ENCODE peak calls at places on chromosomes 12 and 14, in seven cellular contexts. One of them, this sample, is unnamed.

GRCh38 chr12:68960162-68960501 is 27.2 kb upstream of the CPM start:
- DNase-seq in aorta: no peak
- DNase-seq in IMR-90: peak; percentile 86
- DNase-seq in pancreas: no peak
- DNase-seq in heart right ventricle: no peak
- DNase-seq in cardiac muscle cell: peak; percentile 69
- DNase-seq in breast epithelium: no peak
- DNase-seq in this sample: no peak

GRCh38 chr12:60437297-60437696 is 841.5 kb downstream of the SLC16A7 start:
- DNase-seq in heart right ventricle: no peak
- DNase-seq in aorta: no peak
- DNase-seq in IMR-90: no peak
- DNase-seq in cardiac muscle cell: no peak
- DNase-seq in breast epithelium: no peak
- DNase-seq in pancreas: no peak
- DNase-seq in this sample: no peak

GRCh38 chr14:92143962-92144361 is 22.2 kb downstream of the CPSF2 start:
- DNase-seq in cardiac muscle cell: no peak
- DNase-seq in IMR-90: no peak
- DNase-seq in aorta: no peak
- DNase-seq in heart right ventricle: no peak
- DNase-seq in pancreas: no peak
- DNase-seq in breast epithelium: no peak
- DNase-seq in this sample: no peak

GRCh38 chr12:22935501-22935900 is 310.5 kb downstream of the ETNK1 start:
- DNase-seq in heart right ventricle: no peak
- DNase-seq in pancreas: no peak
- DNase-seq in aorta: no peak
- DNase-seq in cardiac muscle cell: no peak
- DNase-seq in breast epithelium: no peak
- DNase-seq in IMR-90: no peak
- DNase-seq in this sample: no peak

GRCh38 chr12:127729381-127729780 is 537.6 kb upstream of the TMEM132C start:
- DNase-seq in aorta: no peak
- DNase-seq in pancreas: no peak
- DNase-seq in IMR-90: no peak
- DNase-seq in heart right ventricle: no peak
- DNase-seq in breast epithelium: no peak
- DNase-seq in cardiac muscle cell: no peak
- DNase-seq in this sample: no peak

GRCh38 chr14:61581340-61581739 is 114.0 kb upstream of the HIF1A start:
- DNase-seq in cardiac muscle cell: no peak
- DNase-seq in pancreas: no peak
- DNase-seq in breast epithelium: no peak
- DNase-seq in heart right ventricle: no peak
- DNase-seq in aorta: no peak
- DNase-seq in IMR-90: no peak
- DNase-seq in this sample: no peak

GRCh38 chr12:99712281-99712680 is 64.7 kb downstream of the GARIN6 start:
- DNase-seq in IMR-90: no peak
- DNase-seq in breast epithelium: no peak
- DNase-seq in pancreas: no peak
- DNase-seq in aorta: no peak
- DNase-seq in heart right ventricle: no peak
- DNase-seq in cardiac muscle cell: no peak
- DNase-seq in this sample: no peak

GRCh38 chr12:112236786-112237185 is 111.4 kb downstream of the TRAFD1 start:
- DNase-seq in pancreas: no peak
- DNase-seq in heart right ventricle: no peak
- DNase-seq in cardiac muscle cell: no peak
- DNase-seq in IMR-90: no peak
- DNase-seq in aorta: no peak
- DNase-seq in breast epithelium: no peak
- DNase-seq in this sample: no peak

GRCh38 chr12:49777341-49777740 is 36.0 kb downstream of the TMBIM6 start:
- DNase-seq in IMR-90: no peak
- DNase-seq in breast epithelium: no peak
- DNase-seq in cardiac muscle cell: no peak
- DNase-seq in pancreas: no peak
- DNase-seq in aorta: no peak
- DNase-seq in heart right ventricle: no peak
- DNase-seq in this sample: no peak

GRCh38 chr12:76785407-76785806 is 21.5 kb downstream of the ZDHHC17 start:
- DNase-seq in pancreas: no peak
- DNase-seq in heart right ventricle: no peak
- DNase-seq in aorta: no peak
- DNase-seq in breast epithelium: no peak
- DNase-seq in cardiac muscle cell: no peak
- DNase-seq in IMR-90: no peak
- DNase-seq in this sample: no peak

GRCh38 chr12:128026696-128027574 is 240.0 kb upstream of the TMEM132C start:
- DNase-seq in heart right ventricle: no peak
- DNase-seq in breast epithelium: no peak
- DNase-seq in pancreas: no peak
- DNase-seq in IMR-90: no peak
- DNase-seq in aorta: no peak
- DNase-seq in cardiac muscle cell: no peak
- DNase-seq in this sample: no peak

GRCh38 chr14:51258788-51259187 is 18.7 kb downstream of the TMX1 start:
- DNase-seq in cardiac muscle cell: no peak
- DNase-seq in aorta: no peak
- DNase-seq in IMR-90: no peak
- DNase-seq in heart right ventricle: no peak
- DNase-seq in breast epithelium: no peak
- DNase-seq in pancreas: no peak
- DNase-seq in this sample: no peak

GRCh38 chr12:104596876-104597833 is 140.4 kb downstream of the CHST11 start:
- DNase-seq in IMR-90: no peak
- DNase-seq in breast epithelium: no peak
- DNase-seq in cardiac muscle cell: no peak
- DNase-seq in pancreas: no peak
- DNase-seq in aorta: no peak
- DNase-seq in heart right ventricle: no peak
- DNase-seq in this sample: no peak

GRCh38 chr12:41167701-41168100 is 20.4 kb upstream of the PDZRN4 start:
- DNase-seq in IMR-90: no peak
- DNase-seq in aorta: no peak
- DNase-seq in pancreas: no peak
- DNase-seq in breast epithelium: no peak
- DNase-seq in cardiac muscle cell: no peak
- DNase-seq in heart right ventricle: no peak
- DNase-seq in this sample: no peak

GRCh38 chr14:67457782-67458181 is 30.7 kb downstream of the TMEM229B start:
- DNase-seq in pancreas: peak; percentile 74
- DNase-seq in aorta: peak; percentile 57
- DNase-seq in IMR-90: no peak
- DNase-seq in heart right ventricle: peak; percentile 25
- DNase-seq in breast epithelium: peak; percentile 66
- DNase-seq in cardiac muscle cell: peak; percentile 17
- DNase-seq in this sample: peak; percentile 73

GRCh38 chr14:22520786-22521185 is 68.2 kb downstream of the DAD1 start:
- DNase-seq in breast epithelium: no peak
- DNase-seq in IMR-90: no peak
- DNase-seq in heart right ventricle: no peak
- DNase-seq in cardiac muscle cell: peak; percentile 41
- DNase-seq in pancreas: no peak
- DNase-seq in aorta: no peak
- DNase-seq in this sample: no peak

GRCh38 chr14:93322886-93323596 is 9.8 kb downstream of the BTBD7 start:
- DNase-seq in IMR-90: no peak
- DNase-seq in cardiac muscle cell: no peak
- DNase-seq in aorta: no peak
- DNase-seq in heart right ventricle: no peak
- DNase-seq in pancreas: no peak
- DNase-seq in breast epithelium: no peak
- DNase-seq in this sample: no peak

GRCh38 chr12:109670647-109671046 is 43.0 kb upstream of the FAM222A start:
- DNase-seq in cardiac muscle cell: no peak
- DNase-seq in heart right ventricle: no peak
- DNase-seq in pancreas: no peak
- DNase-seq in breast epithelium: no peak
- DNase-seq in aorta: peak; percentile 33
- DNase-seq in IMR-90: no peak
- DNase-seq in this sample: no peak

GRCh38 chr12:44253338-44253856 is 417.5 kb downstream of the TMEM117 start:
- DNase-seq in breast epithelium: no peak
- DNase-seq in aorta: no peak
- DNase-seq in heart right ventricle: no peak
- DNase-seq in pancreas: no peak
- DNase-seq in IMR-90: no peak
- DNase-seq in cardiac muscle cell: no peak
- DNase-seq in this sample: no peak

GRCh38 chr14:67722293-67722692 is 20.6 kb downstream of the RDH12 start:
- DNase-seq in pancreas: peak; percentile 52
- DNase-seq in breast epithelium: no peak
- DNase-seq in IMR-90: peak; percentile 37
- DNase-seq in cardiac muscle cell: peak; percentile 75
- DNase-seq in heart right ventricle: peak; percentile 72
- DNase-seq in aorta: peak; percentile 80
- DNase-seq in this sample: peak; percentile 76

GRCh38 chr12:114820773-114821172 is 136.8 kb upstream of the TBX3 start:
- DNase-seq in cardiac muscle cell: no peak
- DNase-seq in pancreas: no peak
- DNase-seq in IMR-90: no peak
- DNase-seq in breast epithelium: no peak
- DNase-seq in aorta: no peak
- DNase-seq in heart right ventricle: no peak
- DNase-seq in this sample: no peak

DNA sequence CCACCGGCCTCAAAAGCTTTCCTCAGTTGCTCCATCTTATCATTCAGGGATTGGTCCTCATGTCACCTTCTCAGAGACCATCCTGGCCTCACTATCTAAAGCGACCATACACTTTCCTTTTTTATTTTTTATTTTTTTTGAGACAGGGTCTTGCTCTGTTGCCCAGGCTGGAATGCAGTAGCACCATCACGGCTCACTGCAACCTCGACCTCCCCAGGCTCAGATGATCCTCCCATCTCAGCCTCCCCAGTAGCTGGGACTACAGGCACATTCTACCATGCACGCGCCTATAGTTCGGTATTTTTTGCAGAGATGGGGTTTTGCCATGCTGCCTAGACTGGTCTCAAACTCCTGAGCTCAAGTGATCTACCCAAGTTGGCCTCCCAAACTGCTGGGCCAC is 2.8 kb downstream of the WSB2 start:
- DNase-seq in aorta: no peak
- DNase-seq in breast epithelium: no peak
- DNase-seq in pancreas: no peak
- DNase-seq in heart right ventricle: no peak
- DNase-seq in IMR-90: no peak
- DNase-seq in cardiac muscle cell: no peak
- DNase-seq in this sample: no peak
- H3K4me1 ChIP-seq in aorta: no peaks in the 10 kb centered on the region
- H3K4me1 ChIP-seq in breast epithelium: no peaks in the 10 kb centered on the region
- H3K4me1 ChIP-seq in pancreas: peaks cover 34% of the 10 kb centered on the region
- H3K4me1 ChIP-seq in heart right ventricle: peaks cover 63% of the 10 kb centered on the region
- H3K4me1 ChIP-seq in IMR-90: peaks cover 10% of the 10 kb centered on the region
- H3K4me1 ChIP-seq in cardiac muscle cell: peaks cover 15% of the 10 kb centered on the region
- H3K4me1 ChIP-seq in this sample: no peaks in the 10 kb centered on the region

GRCh38 chr14:77110286-77110685 is 12.2 kb downstream of the CIPC start:
- DNase-seq in cardiac muscle cell: no peak
- DNase-seq in breast epithelium: no peak
- DNase-seq in pancreas: no peak
- DNase-seq in aorta: no peak
- DNase-seq in IMR-90: no peak
- DNase-seq in heart right ventricle: no peak
- DNase-seq in this sample: no peak
- H3K4me1 ChIP-seq in cardiac muscle cell: peaks cover 19% of the 10 kb centered on the region
- H3K4me1 ChIP-seq in breast epithelium: peaks cover 14% of the 10 kb centered on the region
- H3K4me1 ChIP-seq in pancreas: no peaks in the 10 kb centered on the region
- H3K4me1 ChIP-seq in aorta: peaks cover 14% of the 10 kb centered on the region
- H3K4me1 ChIP-seq in IMR-90: no peaks in the 10 kb centered on the region
- H3K4me1 ChIP-seq in heart right ventricle: peaks cover 61% of the 10 kb centered on the region
- H3K4me1 ChIP-seq in this sample: peaks cover 3% of the 10 kb centered on the region

GRCh38 chr14:72701610-72702009 is 192.3 kb downstream of the DPF3 start:
- DNase-seq in pancreas: no peak
- DNase-seq in breast epithelium: no peak
- DNase-seq in aorta: no peak
- DNase-seq in IMR-90: peak; percentile 25
- DNase-seq in heart right ventricle: peak; percentile 24
- DNase-seq in cardiac muscle cell: peak; percentile 6
- DNase-seq in this sample: peak; percentile 65

GRCh38 chr14:72701232-72701555 is 192.7 kb downstream of the DPF3 start:
- DNase-seq in IMR-90: no peak
- DNase-seq in pancreas: no peak
- DNase-seq in aorta: no peak
- DNase-seq in heart right ventricle: no peak
- DNase-seq in breast epithelium: no peak
- DNase-seq in cardiac muscle cell: no peak
- DNase-seq in this sample: no peak

GRCh38 chr14:72699852-72700257 is 194.0 kb downstream of the DPF3 start:
- DNase-seq in pancreas: no peak
- DNase-seq in aorta: peak; percentile 73
- DNase-seq in IMR-90: peak; percentile 83
- DNase-seq in heart right ventricle: no peak
- DNase-seq in breast epithelium: no peak
- DNase-seq in cardiac muscle cell: peak; percentile 87
- DNase-seq in this sample: no peak

GRCh38 chr14:72699433-72699832 is 194.5 kb downstream of the DPF3 start:
- DNase-seq in IMR-90: no peak
- DNase-seq in pancreas: no peak
- DNase-seq in breast epithelium: no peak
- DNase-seq in heart right ventricle: no peak
- DNase-seq in cardiac muscle cell: no peak
- DNase-seq in aorta: no peak
- DNase-seq in this sample: no peak

GRCh38 chr14:72700338-72701231 is 193.3 kb downstream of the DPF3 start:
- DNase-seq in breast epithelium: no peak
- DNase-seq in cardiac muscle cell: peak; percentile 3
- DNase-seq in aorta: no peak
- DNase-seq in pancreas: no peak
- DNase-seq in heart right ventricle: no peak
- DNase-seq in IMR-90: peak; percentile 34
- DNase-seq in this sample: no peak
- H3K4me1 ChIP-seq in breast epithelium: no peaks in the 10 kb centered on the region
- H3K4me1 ChIP-seq in cardiac muscle cell: peaks cover 46% of the 10 kb centered on the region
- H3K4me1 ChIP-seq in aorta: no peaks in the 10 kb centered on the region
- H3K4me1 ChIP-seq in pancreas: no peaks in the 10 kb centered on the region
- H3K4me1 ChIP-seq in heart right ventricle: peaks cover 22% of the 10 kb centered on the region
- H3K4me1 ChIP-seq in IMR-90: peaks cover 8% of the 10 kb centered on the region
- H3K4me1 ChIP-seq in this sample: peaks cover 11% of the 10 kb centered on the region

GRCh38 chr12:31728289-31728916 is 418 bp downstream of the AMN1 start:
- DNase-seq in aorta: no peak
- DNase-seq in IMR-90: no peak
- DNase-seq in cardiac muscle cell: no peak
- DNase-seq in breast epithelium: no peak
- DNase-seq in pancreas: peak; percentile 48
- DNase-seq in heart right ventricle: peak; percentile 42
- DNase-seq in this sample: peak; percentile 72

GRCh38 chr12:31728917-31729640 is at the start of gene AMN1:
- DNase-seq in breast epithelium: peak; percentile 100
- DNase-seq in IMR-90: peak; percentile 99
- DNase-seq in heart right ventricle: peak; percentile 99
- DNase-seq in cardiac muscle cell: peak; percentile 100
- DNase-seq in pancreas: peak; percentile 99
- DNase-seq in aorta: peak; percentile 100
- DNase-seq in this sample: peak; percentile 99

GRCh38 chr12:31724597-31724996 is 4.2 kb downstream of the AMN1 start:
- DNase-seq in cardiac muscle cell: no peak
- DNase-seq in IMR-90: no peak
- DNase-seq in breast epithelium: no peak
- DNase-seq in aorta: no peak
- DNase-seq in pancreas: no peak
- DNase-seq in heart right ventricle: no peak
- DNase-seq in this sample: no peak

GRCh38 chr12:31727197-31727596 is 1.6 kb downstream of the AMN1 start:
- DNase-seq in breast epithelium: no peak
- DNase-seq in heart right ventricle: no peak
- DNase-seq in IMR-90: no peak
- DNase-seq in aorta: no peak
- DNase-seq in pancreas: no peak
- DNase-seq in cardiac muscle cell: no peak
- DNase-seq in this sample: no peak

GRCh38 chr12:31726575-31726974 is 2.2 kb downstream of the AMN1 start:
- DNase-seq in cardiac muscle cell: no peak
- DNase-seq in breast epithelium: no peak
- DNase-seq in aorta: no peak
- DNase-seq in pancreas: no peak
- DNase-seq in IMR-90: no peak
- DNase-seq in heart right ventricle: no peak
- DNase-seq in this sample: no peak
- H3K4me1 ChIP-seq in cardiac muscle cell: peaks cover 8% of the 10 kb centered on the region
- H3K4me1 ChIP-seq in breast epithelium: no peaks in the 10 kb centered on the region
- H3K4me1 ChIP-seq in aorta: no peaks in the 10 kb centered on the region
- H3K4me1 ChIP-seq in pancreas: peaks cover 7% of the 10 kb centered on the region
- H3K4me1 ChIP-seq in IMR-90: peaks cover 3% of the 10 kb centered on the region
- H3K4me1 ChIP-seq in heart right ventricle: peaks cover 23% of the 10 kb centered on the region
- H3K4me1 ChIP-seq in this sample: peaks cover 3% of the 10 kb centered on the region